ENCODE peak calls at places on chromosomes 12 and 14, in four cellular contexts. E is natural killer cell, A is astrocyte of the spinal cord, H is epithelial cell of esophagus. F is an unnamed sample.

GRCh38 chr12:49838973-49839633 is 3.8 kb downstream of the BCDIN3D start:
- DNase-seq in E (no peak), A (peak; percentile 24), H (peak; percentile 65), F (no peak)

GRCh38 chr14:39247256-39247655 is 13.5 kb downstream of the MIA2 start:
- DNase-seq in E (no peak), A (peak; percentile 90), H (peak; percentile 91), F (no peak)

GRCh38 chr12:8780389-8780788 is 42.0 kb upstream of the A2ML1 start:
- DNase-seq in E (no peak), A (peak; percentile 55), H (peak; percentile 64), F (no peak)

GRCh38 chr14:35331605-35332516 is 39.7 kb downstream of the PSMA6 start:
- DNase-seq in E (no peak), A (peak; percentile 47), H (peak; percentile 98), F (no peak)

GRCh38 chr14:104696671-104697316 is 7.4 kb downstream of the INF2 start:
- DNase-seq in E (no peak), A (no peak), H (no peak), F (no peak)

GRCh38 chr12:129871991-129872969 is 31.5 kb downstream of the TMEM132D start:
- DNase-seq in E (no peak), A (no peak), H (no peak), F (peak; percentile 60)

GRCh38 chr14:39050389-39050788 is 52.6 kb downstream of the SEC23A start:
- DNase-seq in E (no peak), A (peak; percentile 68), H (peak; percentile 77), F (no peak)

GRCh38 chr12:120584343-120585149 is 3.3 kb upstream of the POP5 start:
- DNase-seq in E (peak; percentile 45), A (no peak), H (peak; percentile 37), F (no peak)

GRCh38 chr14:32102152-32102787 is 25.2 kb downstream of the ARHGAP5 start:
- DNase-seq in E (no peak), A (no peak), H (no peak), F (no peak)

GRCh38 chr14:102768223-102769048 is 8.8 kb upstream of the TRAF3 start:
- DNase-seq in E (no peak), A (no peak), H (no peak), F (no peak)

GRCh38 chr14:55454264-55455151 is 14.1 kb upstream of the TBPL2 start:
- DNase-seq in E (no peak), A (peak; percentile 85), H (peak; percentile 83), F (peak; percentile 91)

GRCh38 chr12:108298761-108299275 is 40.3 kb downstream of the CMKLR1 start:
- DNase-seq in E (no peak), A (no peak), H (no peak), F (no peak)

GRCh38 chr14:104512771-104513640 is 66.6 kb upstream of the C14orf180 start:
- DNase-seq in E (no peak), A (no peak), H (no peak), F (peak; percentile 82)

GRCh38 chr14:59265808-59266207 is 77.3 kb downstream of the DAAM1 start:
- DNase-seq in E (no peak), A (no peak), H (peak; percentile 84), F (no peak)

GRCh38 chr12:53575502-53576264 is 50.5 kb downstream of the ATF7 start:
- DNase-seq in E (no peak), A (peak; percentile 59), H (peak; percentile 97), F (no peak)

GRCh38 chr12:28378749-28379148 is 188.5 kb downstream of the CCDC91 start:
- DNase-seq in E (no peak), A (peak; percentile 91), H (no peak), F (no peak)

GRCh38 chr14:23067847-23068791 is 10.8 kb upstream of the CDH24 start:
- DNase-seq in E (no peak), A (no peak), H (no peak), F (no peak)

GRCh38 chr12:72368719-72369505 is 96.7 kb downstream of the TRHDE start:
- DNase-seq in E (no peak), A (peak; percentile 28), H (no peak), F (no peak)

GRCh38 chr14:87745507-87746118 is 247.4 kb downstream of the GALC start:
- DNase-seq in E (no peak), A (peak; percentile 2), H (peak; percentile 68), F (no peak)

GRCh38 chr14:31411218-31411727 is 9.1 kb downstream of the HEATR5A start:
- DNase-seq in E (no peak), A (peak; percentile 7), H (no peak), F (no peak)

GRCh38 chr12:116718578-116719454 is 19.1 kb downstream of the SPRING1 start:
- DNase-seq in E (no peak), A (peak; percentile 67), H (peak; percentile 36), F (no peak)

DNA sequence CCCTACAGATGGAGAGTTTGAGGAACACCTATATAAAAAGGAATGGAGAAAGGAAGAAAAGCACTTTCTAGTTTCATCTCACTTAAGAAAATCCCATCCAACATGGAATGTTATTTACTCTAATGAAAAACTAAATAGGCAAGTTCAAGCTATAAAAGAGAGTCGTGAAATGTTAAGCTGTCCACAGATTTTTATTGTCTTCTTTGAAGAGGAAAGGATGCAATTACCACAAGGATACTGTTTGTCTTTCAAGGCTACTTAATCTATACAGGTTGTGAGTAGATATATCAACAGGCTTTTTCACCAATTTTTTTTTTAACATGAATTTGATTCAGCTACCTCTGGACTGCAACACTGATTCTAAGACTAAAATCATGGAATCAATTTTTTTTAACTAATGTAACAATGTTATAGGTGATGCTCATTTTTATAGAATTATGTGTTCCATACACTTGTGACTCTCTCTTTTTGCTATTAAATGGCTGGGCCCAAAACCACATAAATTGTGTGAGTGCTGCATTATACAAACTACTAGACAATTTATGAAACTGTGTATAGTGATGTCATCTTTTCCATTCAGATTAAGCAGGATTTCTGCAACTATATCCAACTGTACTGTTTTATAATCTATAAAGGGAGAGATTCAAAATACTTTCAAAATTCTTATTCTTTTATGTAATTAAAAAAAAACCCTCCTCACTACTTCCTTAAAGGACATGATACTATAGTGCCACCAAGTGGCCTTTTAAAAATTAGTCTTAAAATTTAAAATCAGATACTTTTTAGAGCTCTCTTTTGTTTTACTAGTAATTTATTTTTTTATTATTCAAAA is 26.7 kb upstream of the BMAL2 start:
- DNase-seq in E (no peak), A (peak; percentile 70), H (peak; percentile 41), F (no peak)
- TF ChIP-seq CTCF in E (peak; percentile 70), A (peak; percentile 27), H (peak; percentile 15), F (peak; percentile 37)

DNA sequence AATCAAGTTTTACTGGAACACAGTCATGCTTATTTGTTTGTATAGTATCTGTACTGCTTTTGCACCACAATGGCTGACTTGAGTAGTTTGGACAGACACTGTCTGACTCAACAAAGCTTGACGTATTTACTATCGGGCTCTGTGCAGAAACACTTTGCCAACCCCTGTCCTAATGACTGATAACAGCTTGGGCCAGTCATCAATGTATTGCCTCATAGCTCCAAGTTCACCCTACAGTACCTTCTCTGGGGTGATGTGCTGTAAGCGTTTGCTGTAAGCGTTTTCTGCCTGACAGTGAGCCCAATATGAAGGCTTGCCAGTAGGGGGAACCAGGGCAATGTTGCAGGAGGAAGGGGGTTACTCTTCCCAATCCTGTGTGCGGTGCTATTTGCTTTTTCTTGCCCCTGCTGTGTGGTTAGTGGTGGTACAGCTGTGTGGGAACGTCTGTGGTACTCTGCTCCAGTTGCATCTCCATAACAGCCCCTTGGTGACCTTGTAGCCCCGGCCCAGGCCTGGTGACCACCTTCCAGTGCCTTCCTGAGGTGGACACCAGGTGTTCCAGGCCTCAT is 5.4 kb upstream of the CCDC177 start:
- DNase-seq in E (no peak), A (peak; percentile 71), H (peak; percentile 98), F (no peak)
- TF ChIP-seq CTCF in E (no peak), A (peak; percentile 82), H (peak; percentile 71), F (no peak)

GRCh38 chr14:37197421-37198272 is at the start of gene MIPOL1:
- DNase-seq in E (no peak), A (peak; percentile 91), H (peak; percentile 94), F (peak; percentile 93)
- TF ChIP-seq CTCF in E (no peak), A (peak; percentile 43), H (peak; percentile 24), F (peak; percentile 45)

GRCh38 chr14:65808390-65808789 is 395.9 kb downstream of the FUT8 start:
- DNase-seq in E (no peak), A (no peak), H (no peak), F (no peak)
- TF ChIP-seq CTCF in E (no peak), A (no peak), H (no peak), F (no peak)

GRCh38 chr14:89241934-89242670 is 174.9 kb downstream of the FOXN3 start:
- DNase-seq in E (no peak), A (no peak), H (no peak), F (no peak)
- TF ChIP-seq CTCF in E (no peak), A (no peak), H (no peak), F (no peak)

F was measured in esophagus muscularis mucosa.